ENCODE peak calls at places on chromosomes 13 and 19, in eight cellular contexts. Y is tibial nerve, F is cardiac muscle cell, E is astrocyte of the spinal cord, I is AG04450, D is RWPE1, J is mammary epithelial cell, O is fibroblast of the aortic adventitia. T is an unnamed sample.

GRCh38 chr13:44930907-44931676 is 58.2 kb downstream of the NUFIP1 start:
- DNase-seq in O (peak), Y (no peak), E (peak), D (no peak), I (no peak), J (peak), F (no peak), T (no peak)

GRCh38 chr19:46786236-46787039 is 2.0 kb downstream of the SLC1A5 start:
- DNase-seq in E (peak), Y (peak), D (peak), O (peak), I (peak), J (peak), F (peak), T (peak)

GRCh38 chr19:47021536-47022139 is 2.0 kb downstream of the NPAS1 start:
- DNase-seq in D (no peak), F (no peak), J (no peak), I (no peak), O (no peak), Y (no peak), E (no peak), T (no peak)

GRCh38 chr13:112781881-112782361 is 92.1 kb downstream of the ATP11A start:
- DNase-seq in I (no peak), Y (no peak), O (peak), E (peak), J (peak), D (no peak), F (no peak), T (no peak)

GRCh38 chr13:35549481-35549880 is 73.0 kb upstream of the MAB21L1 start:
- DNase-seq in D (peak), E (peak), O (peak), J (peak), I (no peak), F (no peak), Y (no peak), T (peak)

GRCh38 chr13:45784755-45785675 is 66.5 kb downstream of the SIAH3 start:
- DNase-seq in E (no peak), F (no peak), D (peak), I (no peak), J (peak), Y (no peak), O (no peak), T (no peak)

GRCh38 chr13:81171065-81171647 is 830.2 kb upstream of the SPRY2 start:
- DNase-seq in O (peak), J (peak), E (peak), I (no peak), Y (no peak), D (peak), F (peak), T (no peak)

GRCh38 chr19:41886761-41887710 is 4.1 kb downstream of the ARHGEF1 start:
- DNase-seq in F (no peak), Y (no peak), J (peak), D (no peak), O (no peak), E (no peak), I (no peak), T (no peak)

GRCh38 chr19:41904118-41904870 is 21.3 kb downstream of the ARHGEF1 start:
- DNase-seq in I (no peak), D (no peak), O (no peak), Y (no peak), F (no peak), E (no peak), J (no peak), T (no peak)

GRCh38 chr13:42211704-42212103 is 60.2 kb upstream of the AKAP11 start:
- DNase-seq in E (peak), O (peak), D (no peak), F (no peak), Y (no peak), I (no peak), J (peak), T (no peak)

DNA sequence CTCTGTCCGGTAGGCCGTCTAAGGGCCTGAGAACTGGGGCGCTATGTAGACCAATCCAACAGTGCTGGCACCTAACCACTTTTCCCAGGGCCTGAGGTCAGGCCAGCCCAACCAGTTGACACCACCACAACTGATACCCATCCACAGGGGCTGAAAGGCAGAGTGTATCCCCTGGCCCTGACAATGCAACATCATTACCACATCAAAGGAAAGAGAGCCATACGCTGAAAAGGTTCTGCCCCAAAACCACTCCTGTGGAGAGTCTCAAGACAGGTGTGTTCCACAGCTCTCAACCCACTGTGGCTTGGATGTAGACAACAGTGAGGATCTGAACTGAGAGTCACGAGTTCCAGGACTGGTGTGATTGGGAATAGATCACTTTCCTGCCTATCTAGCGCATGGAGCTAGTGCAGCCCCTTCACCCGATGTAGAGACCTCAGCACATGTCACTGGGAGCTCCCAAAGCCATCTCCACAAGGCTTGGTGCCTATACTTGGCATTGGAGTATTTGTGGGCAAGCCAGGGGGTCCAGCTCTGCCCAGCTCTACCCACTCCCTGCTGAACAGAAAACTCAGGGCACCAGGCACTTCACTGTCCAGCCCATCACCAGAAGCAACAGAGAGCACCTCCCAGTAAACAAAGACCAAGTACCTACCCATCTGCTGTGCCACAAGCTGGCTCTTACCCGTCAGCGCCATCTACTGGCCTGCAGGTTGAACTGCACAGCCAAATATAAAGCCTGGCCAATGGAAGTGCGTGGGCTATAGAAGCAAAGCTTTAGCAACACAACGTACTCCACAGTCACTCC is 579.5 kb downstream of the UQCRFS1 start:
- DNase-seq in J (peak), F (peak), O (peak), Y (no peak), D (no peak), E (peak), I (no peak), T (peak)
- TF ChIP-seq CTCF in J (peak), F (peak), O (peak), Y (peak), D (peak), E (peak), I (peak), T (peak)

GRCh38 chr19:28560786-28561185 is 652.2 kb downstream of the UQCRFS1 start:
- DNase-seq in J (no peak), I (no peak), E (no peak), O (no peak), D (no peak), F (no peak), Y (no peak), T (no peak)
- TF ChIP-seq CTCF in J (no peak), I (no peak), E (no peak), O (no peak), D (no peak), F (no peak), Y (no peak), T (no peak)

GRCh38 chr13:67742478-67742877 is 512.3 kb upstream of the PCDH9 start:
- DNase-seq in J (no peak), I (no peak), F (no peak), O (no peak), D (no peak), E (no peak), Y (no peak), T (no peak)

GRCh38 chr13:67740871-67741475 is 510.8 kb upstream of the PCDH9 start:
- DNase-seq in I (no peak), E (no peak), O (no peak), F (no peak), Y (no peak), D (no peak), J (no peak), T (no peak)

GRCh38 chr13:67735651-67736050 is 505.5 kb upstream of the PCDH9 start:
- DNase-seq in Y (no peak), I (no peak), D (no peak), J (no peak), E (no peak), O (no peak), F (no peak), T (no peak)

GRCh38 chr13:67736646-67737420 is 506.7 kb upstream of the PCDH9 start:
- DNase-seq in Y (no peak), E (peak), J (no peak), O (peak), D (no peak), F (peak), I (peak), T (peak)
- TF ChIP-seq CTCF in Y (no peak), E (peak), J (peak), O (no peak), D (no peak), F (no peak), I (peak), T (peak)

DNA sequence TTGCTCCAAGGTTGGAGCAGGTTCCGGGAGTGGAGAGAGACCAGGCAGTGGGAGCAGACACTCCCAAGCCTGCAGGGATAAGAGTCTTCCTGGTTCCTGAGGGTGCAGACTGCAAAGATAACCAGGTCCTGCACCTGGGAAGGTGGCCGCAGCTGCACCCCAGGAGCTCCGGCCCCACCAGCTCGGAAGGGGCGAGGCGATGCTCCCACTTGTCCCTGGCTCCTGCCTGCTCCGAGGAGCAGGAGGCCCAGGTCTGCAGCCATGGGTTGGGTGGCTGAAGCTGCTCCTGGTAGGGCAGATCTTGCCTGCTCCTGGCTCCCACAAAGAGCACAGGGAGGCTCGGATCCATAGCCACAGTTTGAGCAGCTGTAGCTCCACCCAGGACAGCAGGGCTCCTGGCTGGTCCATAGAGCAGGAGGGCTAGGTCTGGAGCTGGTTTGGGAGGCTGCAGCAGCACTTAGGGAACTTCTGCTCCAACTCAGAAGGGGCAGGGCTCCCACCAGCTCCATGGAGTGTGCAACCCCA is 251.6 kb upstream of the GPC6 start:
- DNase-seq in Y (no peak), D (no peak), I (no peak), O (no peak), F (no peak), E (no peak), J (no peak), T (no peak)
- TF ChIP-seq CTCF in Y (no peak), D (no peak), I (no peak), O (no peak), F (no peak), E (no peak), J (no peak), T (no peak)

DNA sequence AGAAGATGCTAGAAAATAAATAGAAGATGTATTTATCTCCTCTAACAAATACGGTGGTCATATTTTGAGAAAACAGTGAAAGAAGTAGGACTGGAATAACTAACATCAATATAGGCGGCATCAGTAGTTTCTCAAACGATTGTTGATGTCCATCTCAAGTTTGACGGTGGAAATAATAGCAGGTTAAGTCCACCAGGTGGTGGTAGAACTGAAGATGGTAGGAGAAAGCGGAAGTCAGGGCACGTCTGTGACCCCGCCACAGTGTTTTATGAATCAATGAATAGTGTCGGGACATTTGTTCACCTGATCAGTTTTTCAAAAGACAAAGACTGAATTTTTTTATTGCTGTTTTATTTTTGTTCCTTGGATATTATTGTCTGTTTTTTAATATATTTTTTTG is 706.4 kb upstream of the SLC10A2 start:
- DNase-seq in I (no peak), J (no peak), O (no peak), E (no peak), F (no peak), Y (no peak), D (no peak), T (no peak)
- TF ChIP-seq CTCF in I (no peak), J (peak), O (no peak), E (peak), F (no peak), Y (no peak), D (peak), T (peak)

GRCh38 chr19:1113278-1113985 is 9.6 kb downstream of the GPX4 start:
- DNase-seq in J (peak), O (peak), E (peak), D (peak), I (peak), Y (peak), F (peak), T (peak)
- TF ChIP-seq CTCF in J (peak), O (peak), E (peak), D (peak), I (peak), Y (peak), F (peak), T (peak)

GRCh38 chr13:92137519-92137918 is 739.1 kb downstream of the GPC5 start:
- DNase-seq in Y (no peak), J (no peak), D (no peak), E (no peak), I (no peak), F (no peak), O (no peak), T (no peak)
- TF ChIP-seq CTCF in Y (no peak), J (no peak), D (no peak), E (no peak), I (no peak), F (no peak), O (no peak), T (no peak)

DNA sequence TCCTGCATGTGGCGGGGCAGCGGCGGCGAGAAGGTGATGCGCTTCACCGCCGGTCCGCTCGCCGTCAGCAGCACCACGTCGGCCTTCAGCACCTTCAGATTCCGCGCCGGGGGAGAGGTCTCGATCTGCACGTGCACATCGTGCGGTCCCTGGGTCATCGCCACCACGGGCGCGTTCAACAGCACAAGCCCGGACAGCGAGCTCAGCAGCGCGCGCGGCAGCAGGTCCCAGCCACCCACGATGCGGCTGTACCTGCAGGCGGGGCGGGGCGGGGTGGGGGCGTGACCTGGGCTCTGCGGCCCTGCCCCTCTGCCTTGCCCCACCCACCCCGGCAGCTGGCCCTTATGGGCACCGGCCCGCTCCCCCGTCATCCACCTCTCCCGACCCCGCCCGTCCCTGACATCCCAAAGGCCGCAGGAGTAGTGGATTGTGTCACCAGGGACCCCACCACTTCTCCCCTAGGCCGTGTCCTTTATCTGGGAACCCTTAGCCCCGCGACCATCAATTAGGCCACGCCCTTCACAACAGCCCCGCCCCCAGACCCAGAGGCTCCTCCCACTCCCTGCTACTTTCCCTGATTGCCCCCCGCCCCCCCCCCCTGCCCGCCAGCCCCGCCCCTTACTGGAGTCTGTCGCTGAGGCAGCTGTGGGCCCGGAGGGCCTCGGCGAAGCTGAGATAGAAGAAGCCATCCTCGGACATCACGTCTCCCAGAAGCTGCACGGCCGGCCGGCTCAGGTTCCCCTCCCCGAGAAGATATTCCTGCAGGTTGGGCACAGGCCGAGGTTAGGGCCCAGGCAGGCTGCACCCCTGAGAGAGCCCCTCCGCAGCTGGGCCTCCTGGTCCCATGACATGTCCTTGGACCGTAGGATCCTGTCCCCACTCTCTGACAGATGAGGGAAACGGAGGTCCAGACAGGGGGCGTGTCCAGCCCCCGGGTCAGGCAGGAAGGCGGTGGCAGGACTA is 6.1 kb downstream of the IL4I1 start:
- DNase-seq in O (no peak), F (peak), D (peak), Y (no peak), I (no peak), E (no peak), J (peak), T (no peak)
- TF ChIP-seq CTCF in O (no peak), F (peak), D (peak), Y (peak), I (no peak), E (no peak), J (no peak), T (no peak)